ENCODE peak calls at places on chromosome 11, in six cellular contexts. I is A549, D is body of pancreas, V is foreskin fibroblast, O is Calu3, N is transverse colon. X is an unnamed sample.

GRCh38 chr11:124602193-124602592 is 9.0 kb upstream of the PANX3 start:
- DNase-seq in I (no peak), D (no peak), V (peak; percentile 57), O (no peak), N (no peak), X (no peak)

GRCh38 chr11:114953039-114953438 is 274.7 kb downstream of the NXPE2 start:
- DNase-seq in I (no peak), D (no peak), V (no peak), O (no peak), N (no peak), X (no peak)

GRCh38 chr11:78920329-78920728 is 345.7 kb upstream of the NARS2 start:
- DNase-seq in I (no peak), D (no peak), V (no peak), O (no peak), N (no peak), X (no peak)

GRCh38 chr11:32374261-32374711 is 61.1 kb downstream of the WT1 start:
- DNase-seq in I (peak; percentile 41), D (peak; percentile 17), V (no peak), O (peak; percentile 25), N (peak; percentile 48), X (no peak)

GRCh38 chr11:116061322-116061721 is 557.1 kb upstream of the CADM1 start:
- DNase-seq in I (no peak), D (no peak), V (no peak), O (no peak), N (no peak), X (no peak)

GRCh38 chr11:47917643-47918369 is 62.6 kb upstream of the PTPRJ start:
- DNase-seq in I (peak; percentile 80), D (peak; percentile 90), V (peak; percentile 36), O (peak; percentile 54), N (peak; percentile 73), X (no peak)

GRCh38 chr11:65593518-65594414 is 1.8 kb downstream of the KCNK7 start:
- DNase-seq in I (no peak), D (no peak), V (no peak), O (peak; percentile 48), N (peak; percentile 49), X (no peak)

GRCh38 chr11:117220999-117221774 is 10.7 kb downstream of the PCSK7 start:
- DNase-seq in I (no peak), D (no peak), V (no peak), O (no peak), N (peak; percentile 21), X (no peak)

GRCh38 chr11:65504671-65505433 is 6.0 kb downstream of the MALAT1 start:
- DNase-seq in I (no peak), D (no peak), V (no peak), O (no peak), N (no peak), X (no peak)

GRCh38 chr11:84522331-84522730 is 1104.8 kb downstream of the DLG2 start:
- DNase-seq in I (no peak), D (no peak), V (no peak), O (no peak), N (no peak), X (no peak)

GRCh38 chr11:13030857-13031256 is 21.7 kb downstream of the RASSF10 start:
- DNase-seq in I (no peak), D (peak; percentile 82), V (no peak), O (peak; percentile 56), N (peak; percentile 61), X (no peak)

GRCh38 chr11:62593434-62594044 is 2.2 kb upstream of the TUT1 start:
- DNase-seq in I (peak; percentile 77), D (peak; percentile 83), V (peak; percentile 65), O (peak; percentile 80), N (peak; percentile 87), X (no peak)

GRCh38 chr11:103637250-103637649 is 399.2 kb upstream of the DDI1 start:
- DNase-seq in I (no peak), D (no peak), V (peak; percentile 46), O (no peak), N (no peak), X (no peak)

GRCh38 chr11:86983071-86983488 is 27.9 kb upstream of the FZD4 start:
- DNase-seq in I (no peak), D (no peak), V (no peak), O (no peak), N (no peak), X (no peak)

GRCh38 chr11:16009021-16009420 is 347.3 kb downstream of the SOX6 start:
- DNase-seq in I (no peak), D (no peak), V (no peak), O (no peak), N (no peak), X (no peak)

GRCh38 chr11:118845369-118845768 is 38.3 kb upstream of the CXCR5 start:
- DNase-seq in I (no peak), D (no peak), V (peak; percentile 49), O (peak; percentile 2), N (no peak), X (no peak)

GRCh38 chr11:44065161-44065571 is 904 bp upstream of the ACCS start:
- DNase-seq in I (no peak), D (no peak), V (no peak), O (no peak), N (no peak), X (no peak)

GRCh38 chr11:116217006-116217405 is 555.8 kb downstream of the BUD13 start:
- DNase-seq in I (peak; percentile 12), D (peak; percentile 22), V (no peak), O (no peak), N (peak; percentile 34), X (no peak)

GRCh38 chr11:131579932-131580387 is 209.5 kb downstream of the NTM start:
- DNase-seq in I (peak; percentile 4), D (no peak), V (no peak), O (no peak), N (no peak), X (no peak)

GRCh38 chr11:76762867-76763572 is 20.1 kb upstream of the TSKU start:
- DNase-seq in I (no peak), D (no peak), V (no peak), O (no peak), N (no peak), X (no peak)

GRCh38 chr11:12840871-12841516 is 166.8 kb downstream of the TEAD1 start:
- DNase-seq in I (no peak), D (no peak), V (no peak), O (no peak), N (no peak), X (no peak)

GRCh38 chr11:120031156-120031555 is 106.8 kb downstream of the TRIM29 start:
- DNase-seq in I (no peak), D (no peak), V (no peak), O (no peak), N (no peak), X (no peak)

GRCh38 chr11:105312266-105312665 is 172.7 kb upstream of the CARD18 start:
- DNase-seq in I (no peak), D (no peak), V (no peak), O (no peak), N (no peak), X (no peak)

GRCh38 chr11:115423728-115424459 is 80.3 kb downstream of the CADM1 start:
- DNase-seq in I (no peak), D (no peak), V (no peak), O (no peak), N (no peak), X (no peak)

GRCh38 chr11:72352859-72353551 is 81.3 kb downstream of the CLPB start:
- DNase-seq in I (no peak), D (no peak), V (peak; percentile 84), O (no peak), N (no peak), X (no peak)

GRCh38 chr11:112277937-112278336 is 17.3 kb upstream of the PLET1 start:
- DNase-seq in I (no peak), D (no peak), V (no peak), O (no peak), N (no peak), X (peak; percentile 18)

GRCh38 chr11:62144641-62145255 is 20.9 kb downstream of the INCENP start:
- DNase-seq in I (no peak), D (peak; percentile 8), V (no peak), O (no peak), N (no peak), X (no peak)

GRCh38 chr11:81915045-81915444 is 818.6 kb downstream of the FAM181B start:
- DNase-seq in I (no peak), D (no peak), V (no peak), O (no peak), N (no peak), X (no peak)

GRCh38 chr11:45361551-45361950 is 75.4 kb upstream of the SYT13 start:
- DNase-seq in I (no peak), D (no peak), V (no peak), O (no peak), N (no peak), X (no peak)
- TF ChIP-seq CTCF in I (no peak), D (no peak), V (no peak), O (no peak), N (no peak), X (no peak)

DNA sequence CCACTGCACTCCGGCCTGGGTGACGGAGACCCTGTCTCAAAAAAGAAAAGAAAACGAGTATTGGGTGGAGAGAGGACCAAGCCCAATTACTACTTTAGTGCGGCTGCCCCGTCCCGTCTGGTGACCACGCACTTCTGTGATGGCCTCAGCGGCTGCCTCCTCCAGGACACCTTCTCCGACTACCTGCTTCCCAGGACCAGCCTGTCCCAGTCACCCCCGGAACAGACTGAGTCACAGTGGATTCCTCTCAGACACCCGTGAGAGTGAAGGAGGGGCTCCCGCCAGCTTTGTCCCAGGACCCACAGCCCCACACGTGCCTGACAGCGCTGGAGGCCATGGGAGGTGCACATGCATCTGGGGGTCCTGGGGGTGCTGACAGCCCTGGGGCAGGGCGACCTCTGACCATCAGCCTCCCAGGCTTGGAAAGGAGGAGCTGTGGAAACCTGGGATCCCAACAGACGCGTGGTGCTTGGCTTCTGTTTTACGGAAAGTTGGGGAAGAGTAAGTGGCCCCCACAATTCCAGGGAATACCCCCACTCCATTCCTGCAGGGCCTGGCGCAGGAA is 4.8 kb downstream of the DRD4 start:
- DNase-seq in I (no peak), D (no peak), V (no peak), O (no peak), N (no peak), X (no peak)
- TF ChIP-seq CTCF in I (no peak), D (no peak), V (no peak), O (no peak), N (no peak), X (no peak)

DNA sequence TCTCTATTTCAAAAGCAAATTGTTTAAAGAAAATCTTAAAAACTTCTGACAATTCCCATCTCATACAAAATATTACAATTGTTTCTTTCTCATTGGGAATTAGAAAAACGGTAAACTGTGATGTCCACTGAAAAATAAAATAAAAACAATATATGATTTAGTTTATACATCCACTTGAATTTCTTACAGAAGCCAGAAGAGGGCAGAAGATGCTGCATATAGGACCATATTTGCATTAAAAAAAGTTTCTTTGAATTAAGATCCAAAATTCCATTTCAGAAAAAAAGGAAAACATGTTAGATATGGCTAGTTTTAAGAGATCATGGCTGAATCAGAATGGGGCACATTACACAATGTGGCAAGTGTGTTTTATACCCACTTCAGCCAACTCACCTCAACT is 39.3 kb upstream of the LRRC4C start:
- DNase-seq in I (no peak), D (no peak), V (no peak), O (no peak), N (no peak), X (no peak)
- TF ChIP-seq CTCF in I (no peak), D (no peak), V (no peak), O (no peak), N (peak; percentile 40), X (peak; percentile 46)

DNA sequence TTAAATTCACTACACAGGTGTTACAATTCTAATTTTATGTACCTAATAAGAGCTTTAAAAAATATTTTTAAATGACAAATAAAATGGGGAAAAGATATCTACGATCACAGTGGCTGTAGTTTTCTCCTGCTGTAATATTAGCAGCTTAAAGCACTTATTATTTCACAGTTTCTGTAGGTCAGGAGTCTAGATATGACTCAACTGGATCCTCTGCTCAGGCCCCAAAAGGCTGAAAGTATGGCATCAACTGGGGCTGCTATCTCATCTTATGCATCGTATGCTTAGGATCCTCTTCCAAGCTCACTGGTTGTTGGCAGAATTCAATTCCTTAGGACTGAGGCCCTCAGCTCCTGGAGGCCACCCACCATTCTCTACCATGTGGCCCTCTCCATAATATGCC is 12.8 kb downstream of the FBXO3 start:
- DNase-seq in I (no peak), D (no peak), V (no peak), O (no peak), N (no peak), X (no peak)
- TF ChIP-seq CTCF in I (no peak), D (no peak), V (no peak), O (no peak), N (no peak), X (no peak)